ENCODE peak calls at places on chromosome 20, in five cellular contexts. S, M, A, G and P are unnamed samples.

GRCh38 chr20:10984899-10985298 is 311.1 kb upstream of the JAG1 start:
- DNase-seq in G (peak), A (no peak), S (no peak), M (no peak), P (no peak)

GRCh38 chr20:10429443-10429981 is 4.5 kb downstream of the MKKS start:
- DNase-seq in A (no peak), M (no peak), G (no peak), S (no peak), P (no peak)

GRCh38 chr20:48175261-48175660 is 390.0 kb upstream of the SULF2 start:
- DNase-seq in M (no peak), S (no peak), A (no peak), G (no peak), P (no peak)

GRCh38 chr20:3783068-3783489 is 1.8 kb upstream of the SPEF1 start:
- DNase-seq in G (peak), M (no peak), A (no peak), S (no peak), P (no peak)

GRCh38 chr20:38210741-38211140 is 45.7 kb upstream of the TGM2 start:
- DNase-seq in M (no peak), G (peak), S (no peak), A (no peak), P (no peak)

GRCh38 chr20:51128198-51128597 is 105.3 kb upstream of the KCNG1 start:
- DNase-seq in A (no peak), G (peak), M (peak), S (peak), P (peak)

GRCh38 chr20:60268502-60268901 is 310.3 kb downstream of the CDH26 start:
- DNase-seq in S (no peak), G (no peak), M (no peak), A (no peak), P (no peak)

GRCh38 chr20:3074812-3075211 is 3.4 kb downstream of the OXT start:
- DNase-seq in G (peak), A (no peak), M (no peak), S (peak), P (no peak)

GRCh38 chr20:46063151-46063550 is 26.6 kb downstream of the NCOA5 start:
- DNase-seq in S (peak), M (no peak), A (no peak), G (no peak), P (no peak)

GRCh38 chr20:32052792-32053362 is 835 bp downstream of the HCK start:
- DNase-seq in A (no peak), G (no peak), S (no peak), M (no peak), P (no peak)

GRCh38 chr20:8749986-8750385 is 318.9 kb upstream of the PLCB4 start:
- DNase-seq in M (peak), G (peak), A (no peak), S (no peak), P (no peak)

GRCh38 chr20:6492396-6493055 is 275.0 kb upstream of the BMP2 start:
- DNase-seq in G (peak), S (no peak), M (peak), A (peak), P (no peak)

GRCh38 chr20:45343867-45344721 is 4.1 kb downstream of the SDC4 start:
- DNase-seq in A (no peak), M (peak), S (peak), G (peak), P (no peak)

GRCh38 chr20:45257711-45258110 is 3.3 kb upstream of the SLPI start:
- DNase-seq in A (no peak), G (no peak), M (no peak), S (peak), P (no peak)

GRCh38 chr20:50112512-50113419 is at the start of gene UBE2V1:
- DNase-seq in M (peak), G (peak), A (peak), S (peak), P (no peak)

GRCh38 chr20:50108571-50109235 is 4.2 kb downstream of the UBE2V1 start:
- DNase-seq in A (no peak), M (no peak), G (no peak), S (no peak), P (no peak)

GRCh38 chr20:50111829-50112495 is 988 bp downstream of the UBE2V1 start:
- DNase-seq in A (no peak), M (no peak), S (no peak), G (no peak), P (no peak)

GRCh38 chr20:50111120-50111828 is 1.7 kb downstream of the UBE2V1 start:
- DNase-seq in S (peak), A (no peak), M (peak), G (peak), P (no peak)

GRCh38 chr20:50110141-50111047 is 2.6 kb downstream of the UBE2V1 start:
- DNase-seq in G (peak), A (peak), M (peak), S (peak), P (no peak)
- H3K4me3 ChIP-seq in G (no peak), A (peak), M (no peak), S (peak), P (peak)

GRCh38 chr20:33668087-33668790 is 1.5 kb downstream of the ACTL10 start:
- DNase-seq in M (no peak), G (no peak), S (no peak), A (no peak), P (no peak)

GRCh38 chr20:33669873-33670640 is 3.3 kb downstream of the ACTL10 start:
- DNase-seq in G (no peak), A (no peak), M (no peak), S (no peak), P (no peak)

GRCh38 chr20:33669224-33669623 is 2.5 kb downstream of the ACTL10 start:
- DNase-seq in S (no peak), M (no peak), A (no peak), G (no peak), P (no peak)

GRCh38 chr20:33667245-33668086 is 723 bp downstream of the ACTL10 start:
- DNase-seq in M (peak), G (peak), S (peak), A (peak), P (no peak)

DNA sequence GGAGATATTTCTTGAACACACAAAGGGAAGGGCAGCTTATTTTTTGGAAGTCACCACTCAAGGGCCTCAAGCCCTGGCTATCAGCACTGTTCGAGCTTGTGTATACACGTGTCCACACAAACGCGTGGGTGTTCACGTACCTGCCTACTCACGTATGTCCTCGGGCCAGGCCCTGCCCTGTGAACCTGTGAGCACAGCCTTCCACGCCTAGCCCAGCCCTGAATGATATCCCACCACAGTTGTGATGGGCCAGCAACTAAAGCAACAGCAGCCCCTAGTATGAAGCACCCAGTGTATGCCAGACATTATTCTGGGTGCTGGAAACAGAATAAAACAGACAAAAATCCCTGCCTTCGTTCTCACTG is 2.0 kb downstream of the ACTL10 start:
- DNase-seq in G (no peak), S (no peak), A (no peak), M (no peak), P (no peak)
- H3K4me3 ChIP-seq in G (no peak), S (no peak), A (no peak), M (no peak), P (no peak)

DNA sequence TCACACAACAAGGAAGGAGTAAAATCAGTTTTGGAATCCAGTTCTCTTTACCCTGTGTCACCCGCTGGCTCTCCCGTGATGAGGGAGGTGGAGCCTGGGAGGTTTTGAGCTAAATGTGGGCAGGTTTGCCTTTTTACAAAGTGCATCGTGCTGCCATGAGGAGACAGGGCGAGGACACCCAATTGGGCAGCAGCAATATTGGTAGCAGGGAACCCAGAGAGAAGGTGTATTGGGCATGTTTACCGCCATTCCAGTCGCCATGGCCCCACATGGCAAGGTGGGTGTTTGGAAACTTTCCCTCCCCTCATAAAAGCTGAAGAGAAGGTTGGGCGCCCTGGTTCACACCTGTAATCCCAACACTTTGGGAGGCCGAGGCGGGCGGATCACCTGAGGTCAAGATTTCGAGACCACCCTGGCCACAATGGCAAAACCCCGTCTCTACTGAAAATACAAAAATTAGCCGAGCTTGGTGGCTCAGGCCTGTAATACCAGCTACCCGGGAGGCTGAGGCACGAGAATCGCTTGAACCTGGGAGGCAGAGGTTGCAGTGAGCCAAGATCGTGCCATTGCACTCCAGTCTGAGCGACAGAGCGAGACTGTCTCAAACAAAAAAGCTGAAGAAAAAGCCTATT is 3.5 kb upstream of the UBE2V1 start:
- DNase-seq in G (no peak), M (no peak), A (no peak), S (no peak), P (no peak)
- H3K4me3 ChIP-seq in G (peak), M (peak), A (peak), S (peak), P (peak)

DNA sequence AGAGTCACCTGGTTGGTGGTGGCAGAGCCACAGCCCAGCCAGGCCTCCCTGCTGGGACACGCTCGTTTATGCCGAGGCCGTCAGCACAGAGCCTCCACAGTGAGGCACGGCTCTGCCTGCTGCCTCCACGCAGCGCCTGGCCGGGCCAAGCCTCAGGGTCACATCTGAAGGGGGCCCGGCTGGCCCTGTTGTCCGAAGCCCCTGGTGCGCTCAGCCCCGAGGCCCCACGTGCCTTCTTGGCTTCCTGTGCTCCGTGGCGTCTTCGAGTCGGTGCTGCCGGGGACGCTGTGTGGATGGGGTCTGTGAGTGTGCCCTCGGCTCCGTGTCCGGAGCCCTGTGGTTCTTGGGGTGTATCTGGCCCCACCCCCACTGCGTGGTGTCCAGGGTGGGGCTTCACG is 10.4 kb upstream of the TNFRSF6B start:
- DNase-seq in M (no peak), S (no peak), G (no peak), A (no peak), P (no peak)
- H3K4me3 ChIP-seq in M (no peak), S (no peak), G (no peak), A (no peak), P (no peak)

GRCh38 chr20:1674361-1674760 is 16.8 kb upstream of the SIRPG start:
- DNase-seq in G (no peak), A (no peak), S (no peak), M (no peak), P (no peak)

GRCh38 chr20:1673424-1673823 is 15.8 kb upstream of the SIRPG start:
- DNase-seq in S (no peak), M (no peak), G (no peak), A (no peak), P (no peak)

GRCh38 chr20:1672728-1673127 is 15.1 kb upstream of the SIRPG start:
- DNase-seq in S (no peak), M (no peak), G (no peak), A (no peak), P (no peak)

GRCh38 chr20:1669304-1669703 is 11.7 kb upstream of the SIRPG start:
- DNase-seq in A (no peak), G (no peak), M (no peak), S (peak), P (no peak)

DNA sequence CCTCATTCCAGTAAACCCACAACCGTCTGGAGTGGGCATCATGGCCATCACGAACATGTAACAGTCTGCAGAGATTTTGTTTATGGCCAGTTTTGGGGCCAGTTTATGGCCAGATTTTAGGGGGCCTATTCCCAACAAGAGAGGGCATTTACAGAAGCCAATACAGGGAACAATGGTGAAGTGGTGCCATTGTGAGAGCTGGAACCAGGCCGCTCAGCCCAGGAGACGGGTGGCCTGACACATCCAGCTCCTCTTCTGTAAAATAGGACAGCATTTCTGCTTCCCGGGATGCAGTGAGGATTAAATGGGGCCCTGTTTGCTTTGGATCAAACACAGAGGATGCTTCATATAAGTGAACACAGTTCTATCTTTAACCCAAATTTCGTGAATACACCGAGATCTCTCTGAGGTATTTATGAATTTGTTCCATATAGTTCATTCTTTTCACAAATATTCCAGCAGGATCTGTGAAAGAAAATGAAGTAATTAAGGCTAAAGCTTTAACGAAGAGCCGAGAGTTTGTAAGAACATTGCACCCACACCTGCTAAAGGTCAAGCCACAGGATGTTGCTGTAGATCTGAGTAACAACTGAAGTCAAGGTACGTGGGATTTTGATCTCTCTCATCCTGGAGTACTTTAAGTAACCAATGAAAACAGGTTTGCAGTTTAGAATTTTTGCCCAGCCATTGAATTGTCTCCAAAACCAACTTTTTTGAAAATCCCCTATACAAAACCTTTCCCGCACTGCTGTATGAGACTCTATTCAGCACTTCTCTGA is 14.5 kb upstream of the SIRPG start:
- DNase-seq in S (no peak), G (no peak), A (no peak), M (no peak), P (no peak)
- H3K4me3 ChIP-seq in S (no peak), G (no peak), A (no peak), M (no peak), P (no peak)